ENCODE peak calls at places on chromosomes 11 and 22, in six cellular contexts. N, J, P, T, H and G are unnamed samples.

GRCh38 chr11:64638017-64638664 is 47.1 kb downstream of the SLC22A12 start:
- DNase-seq in N (peak), J (no peak), P (no peak), T (no peak), H (no peak), G (no peak)

GRCh38 chr11:8063319-8063718 is 17.7 kb upstream of the TUB start:
- DNase-seq in N (no peak), J (no peak), P (no peak), T (no peak), H (no peak), G (no peak)

GRCh38 chr11:10540546-10540914 is 457 bp downstream of the RNF141 start:
- DNase-seq in N (peak), J (no peak), P (no peak), T (peak), H (no peak), G (no peak)

GRCh38 chr11:43447124-43447523 is 88.4 kb downstream of the TTC17 start:
- DNase-seq in N (no peak), J (no peak), P (no peak), T (no peak), H (no peak), G (no peak)

GRCh38 chr11:87851234-87851633 is 324.0 kb downstream of the RAB38 start:
- DNase-seq in N (no peak), J (no peak), P (no peak), T (no peak), H (no peak), G (no peak)

GRCh38 chr11:119491753-119492455 is 68.9 kb upstream of the THY1 start:
- DNase-seq in N (peak), J (no peak), P (no peak), T (no peak), H (no peak), G (no peak)

GRCh38 chr11:79100093-79100704 is 340.6 kb downstream of the TENM4 start:
- DNase-seq in N (peak), J (no peak), P (peak), T (peak), H (no peak), G (peak)

GRCh38 chr22:26461188-26461810 is 22.3 kb downstream of the HPS4 start:
- DNase-seq in N (peak), J (peak), P (peak), T (peak), H (no peak), G (no peak)

GRCh38 chr22:44505796-44506354 is 7.8 kb upstream of the RTL6 start:
- DNase-seq in N (no peak), J (no peak), P (no peak), T (no peak), H (no peak), G (no peak)

GRCh38 chr22:31177420-31178162 is 17.6 kb downstream of the RNF185 start:
- DNase-seq in N (no peak), J (no peak), P (no peak), T (no peak), H (no peak), G (no peak)

GRCh38 chr22:26573026-26573662 is 16.8 kb downstream of the TPST2 start:
- DNase-seq in N (no peak), J (no peak), P (no peak), T (no peak), H (no peak), G (no peak)

GRCh38 chr11:76621866-76622265 is 48.7 kb downstream of the LRRC32 start:
- DNase-seq in N (no peak), J (no peak), P (no peak), T (no peak), H (no peak), G (no peak)

GRCh38 chr11:30481385-30481784 is 104.8 kb downstream of the MPPED2 start:
- DNase-seq in N (no peak), J (no peak), P (no peak), T (no peak), H (no peak), G (no peak)

GRCh38 chr22:32528316-32528715 is 53.7 kb downstream of the FBXO7 start:
- DNase-seq in N (no peak), J (no peak), P (no peak), T (no peak), H (no peak), G (no peak)

GRCh38 chr11:72225411-72225951 is 914 bp downstream of the INPPL1 start:
- DNase-seq in N (no peak), J (no peak), P (no peak), T (no peak), H (no peak), G (no peak)

GRCh38 chr22:20494978-20495860 is at the start of gene KLHL22:
- DNase-seq in N (peak), J (no peak), P (peak), T (peak), H (no peak), G (peak)

GRCh38 chr11:72091292-72091691 is 10.6 kb downstream of the LRRC51 start:
- DNase-seq in N (peak), J (peak), P (peak), T (peak), H (no peak), G (peak)

GRCh38 chr11:60396790-60397189 is 531 bp downstream of the MS4A14 start:
- DNase-seq in N (no peak), J (no peak), P (no peak), T (no peak), H (peak), G (no peak)

GRCh38 chr22:44086759-44087158 is 62.7 kb downstream of the PARVB start:
- DNase-seq in N (no peak), J (no peak), P (no peak), T (no peak), H (no peak), G (no peak)

GRCh38 chr11:43518407-43519165 is 159.9 kb downstream of the TTC17 start:
- DNase-seq in N (no peak), J (no peak), P (no peak), T (no peak), H (no peak), G (no peak)

GRCh38 chr11:69084371-69084770 is 35.6 kb downstream of the TPCN2 start:
- DNase-seq in N (no peak), J (no peak), P (no peak), T (no peak), H (no peak), G (no peak)

GRCh38 chr11:129743029-129743846 is 72.4 kb upstream of the TMEM45B start:
- DNase-seq in N (no peak), J (no peak), P (no peak), T (no peak), H (no peak), G (no peak)

GRCh38 chr11:128346808-128347207 is 240.6 kb downstream of the ETS1 start:
- DNase-seq in N (no peak), J (no peak), P (no peak), T (no peak), H (no peak), G (no peak)

GRCh38 chr22:20089977-20090729 is 10.1 kb downstream of the DGCR8 start:
- DNase-seq in N (no peak), J (no peak), P (no peak), T (no peak), H (no peak), G (no peak)

GRCh38 chr11:121894581-121894980 is 221.4 kb downstream of the BLID start:
- DNase-seq in N (no peak), J (no peak), P (no peak), T (no peak), H (no peak), G (no peak)

GRCh38 chr11:78420796-78421209 is 3.2 kb upstream of the GAB2 start:
- DNase-seq in N (no peak), J (no peak), P (no peak), T (no peak), H (no peak), G (no peak)

GRCh38 chr22:48065852-48066251 is 1303.4 kb downstream of the TBC1D22A start:
- DNase-seq in N (no peak), J (no peak), P (no peak), T (no peak), H (no peak), G (no peak)

GRCh38 chr11:32892355-32893090 is at the start of gene QSER1:
- DNase-seq in N (peak), J (no peak), P (peak), T (peak), H (no peak), G (peak)
- TF ChIP-seq POLR2A in N (peak), J (no peak), P (peak), T (peak), H (peak), G (peak)

GRCh38 chr22:36464715-36465231 is 16.7 kb downstream of the TXN2 start:
- DNase-seq in N (no peak), J (no peak), P (no peak), T (no peak), H (no peak), G (no peak)
- TF ChIP-seq TAF1 in N (no peak), J (no peak), P (no peak), T (no peak), H (no peak), G (no peak)

DNA sequence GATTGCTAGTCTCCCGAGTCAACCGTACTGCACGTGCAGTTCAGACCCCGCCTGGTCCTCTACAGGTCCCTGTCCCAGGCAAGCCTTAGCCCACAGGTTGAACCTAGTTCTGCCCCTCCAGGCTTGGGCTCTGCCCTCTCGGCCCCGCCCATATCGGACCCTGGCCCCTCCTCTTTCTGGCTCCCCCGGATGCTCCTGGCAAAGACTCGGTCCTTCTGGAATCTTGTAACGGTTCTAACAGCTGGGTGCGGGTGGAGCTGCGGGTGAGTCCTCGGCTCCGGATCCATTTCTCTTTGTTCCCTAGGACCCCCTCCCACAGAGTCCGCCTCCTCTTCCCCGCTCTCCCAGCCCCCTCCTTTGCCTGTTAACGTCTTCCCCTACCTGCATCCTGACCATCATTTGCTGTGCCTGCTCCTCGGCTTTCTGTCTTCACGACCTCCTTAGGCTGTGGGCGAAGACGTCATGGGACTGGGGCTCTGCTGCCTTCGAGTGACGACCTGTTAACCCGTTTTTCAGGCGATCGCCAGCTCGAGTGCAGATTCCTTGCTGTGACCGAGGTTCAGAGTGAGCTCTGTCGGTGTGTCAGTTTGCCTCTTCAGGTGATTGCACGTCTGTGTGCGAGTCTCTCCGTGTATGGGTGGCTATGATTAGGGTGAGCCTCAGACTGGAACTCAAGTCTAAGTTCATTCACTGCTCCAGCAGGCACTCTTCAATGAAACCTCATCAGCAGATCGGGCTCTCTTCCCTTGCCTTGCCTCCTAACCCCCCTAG is at the start of gene DNHD1:
- DNase-seq in N (peak), J (peak), P (no peak), T (no peak), H (no peak), G (no peak)
- TF ChIP-seq POLR2AphosphoS5 in N (no peak), J (no peak), P (no peak), T (no peak), H (no peak), G (no peak)

GRCh38 chr11:66505276-66505816 is 5.1 kb upstream of the BBS1 start:
- DNase-seq in N (no peak), J (no peak), P (no peak), T (no peak), H (no peak), G (no peak)

GRCh38 chr11:66509131-66509561 is 1.3 kb upstream of the BBS1 start:
- DNase-seq in N (no peak), J (no peak), P (no peak), T (peak), H (no peak), G (no peak)

GRCh38 chr11:66510990-66511339 is 530 bp downstream of the BBS1 start:
- DNase-seq in N (no peak), J (no peak), P (no peak), T (no peak), H (no peak), G (no peak)

GRCh38 chr11:66510271-66510989 is at the start of gene BBS1:
- DNase-seq in N (peak), J (peak), P (peak), T (peak), H (peak), G (peak)
- TF ChIP-seq POLR2A in N (peak), J (peak), P (peak), T (peak), H (peak), G (peak)

GRCh38 chr11:1233351-1234053 is 10.6 kb downstream of the MUC5B start:
- DNase-seq in N (no peak), J (no peak), P (no peak), T (no peak), H (no peak), G (peak)
- TF ChIP-seq TAF1 in N (no peak), J (no peak), P (no peak), T (no peak), H (no peak), G (no peak)